ENCODE peak calls at places on chromosome 16, in ten cellular contexts. B is thoracic aorta, N is head of caudate nucleus, D is T-helper 9 cell, U is HS-5, S is hippocampal formation, E is glutamatergic neuron, P is dorsolateral prefrontal cortex, O is cardiac fibroblast, H is renal cortical epithelial cell. F is an unnamed sample.
A peak's percentile ranks its signal among the peaks of the same experiment; 100 is the strongest.

GRCh38 chr16:80948886-80949502 is 57.7 kb downstream of the CMC2 start:
- DNase-seq in U (no peak), B (no peak), S (peak; percentile 20), H (no peak), D (no peak), O (peak; percentile 66), E (peak; percentile 76), P (peak; percentile 68), N (peak; percentile 84), F (peak; percentile 68)

GRCh38 chr16:78437352-78437968 is 338.0 kb downstream of the WWOX start:
- DNase-seq in S (peak; percentile 29), E (peak; percentile 60), P (no peak), D (peak; percentile 32), B (no peak), U (no peak), O (peak; percentile 18), H (no peak), N (peak; percentile 78), F (peak; percentile 32)

GRCh38 chr16:47787695-47788094 is 326.6 kb downstream of the PHKB start:
- DNase-seq in B (no peak), O (peak; percentile 16), D (no peak), S (no peak), N (no peak), U (no peak), E (no peak), H (no peak), P (no peak), F (no peak)

GRCh38 chr16:70680495-70681381 is 5.1 kb downstream of the MTSS2 start:
- DNase-seq in H (no peak), O (no peak), S (no peak), D (no peak), U (no peak), P (no peak), E (no peak), B (no peak), N (no peak), F (no peak)

GRCh38 chr16:19879241-19879792 is 5.3 kb downstream of the GPRC5B start:
- DNase-seq in S (peak; percentile 63), E (peak; percentile 65), N (peak; percentile 77), B (no peak), H (peak; percentile 78), U (no peak), P (no peak), O (no peak), D (no peak), F (no peak)

GRCh38 chr16:85328665-85329058 is 216.4 kb upstream of the CIBAR2 start:
- DNase-seq in D (no peak), B (no peak), O (no peak), U (no peak), E (peak; percentile 72), H (no peak), S (no peak), P (no peak), N (no peak), F (no peak)

GRCh38 chr16:2026461-2027023 is at the start of gene NHERF2:
- DNase-seq in P (no peak), N (peak; percentile 59), S (peak; percentile 5), B (no peak), O (no peak), H (no peak), U (no peak), D (peak; percentile 38), E (no peak), F (peak; percentile 22)

GRCh38 chr16:8892101-8892575 is 10.0 kb downstream of the LITAFD start:
- DNase-seq in U (no peak), B (no peak), S (no peak), N (no peak), P (no peak), H (no peak), E (no peak), O (no peak), D (no peak), F (no peak)

GRCh38 chr16:57390635-57391307 is 13.8 kb upstream of the CCL17 start:
- DNase-seq in P (no peak), U (no peak), S (no peak), B (no peak), N (no peak), E (no peak), O (peak; percentile 73), D (no peak), H (no peak), F (no peak)

GRCh38 chr16:57694556-57695377 is at the start of gene DRC7:
- DNase-seq in O (peak; percentile 56), P (no peak), H (peak; percentile 76), E (peak; percentile 61), B (no peak), D (no peak), U (peak; percentile 6), S (peak; percentile 57), N (peak; percentile 76), F (no peak)

GRCh38 chr16:8660841-8661301 is 13.5 kb upstream of the ABAT start:
- DNase-seq in E (peak; percentile 83), O (peak; percentile 68), P (peak; percentile 56), S (peak; percentile 9), B (no peak), U (peak; percentile 28), H (peak; percentile 36), N (peak; percentile 89), D (peak; percentile 43), F (peak; percentile 11)

GRCh38 chr16:5916711-5917191 is 819.2 kb upstream of the EEF2KMT start:
- DNase-seq in E (no peak), S (no peak), H (no peak), D (no peak), O (no peak), N (no peak), U (no peak), P (no peak), B (no peak), F (no peak)

GRCh38 chr16:49855822-49856740 is at the start of gene ZNF423:
- DNase-seq in N (no peak), B (no peak), S (no peak), U (no peak), E (peak; percentile 64), O (no peak), D (no peak), H (no peak), P (no peak), F (no peak)

GRCh38 chr16:46688101-46688656 is 799 bp downstream of the VPS35 start:
- DNase-seq in D (no peak), N (peak; percentile 44), U (no peak), B (no peak), O (peak; percentile 29), S (peak; percentile 19), E (no peak), P (no peak), H (peak; percentile 21), F (peak; percentile 23)

GRCh38 chr16:87626905-87627304 is 24.6 kb downstream of the JPH3 start:
- DNase-seq in E (no peak), H (no peak), N (no peak), D (no peak), O (no peak), B (no peak), P (no peak), S (no peak), U (no peak), F (no peak)

GRCh38 chr16:3696425-3697218 is 20.7 kb downstream of the TRAP1 start:
- DNase-seq in P (no peak), N (no peak), S (no peak), U (no peak), H (peak; percentile 58), D (no peak), O (peak; percentile 89), E (no peak), B (no peak), F (no peak)

GRCh38 chr16:56195151-56195550 is 3.9 kb downstream of the GNAO1 start:
- DNase-seq in E (no peak), P (no peak), B (no peak), N (peak; percentile 69), H (no peak), U (no peak), D (no peak), O (no peak), S (peak; percentile 75), F (no peak)

GRCh38 chr16:55734665-55735064 is 78.9 kb downstream of the SLC6A2 start:
- DNase-seq in P (no peak), B (no peak), D (no peak), O (no peak), S (no peak), U (no peak), E (no peak), H (no peak), N (no peak), F (no peak)

GRCh38 chr16:707062-707538 is 1.5 kb upstream of the FBXL16 start:
- DNase-seq in S (no peak), B (no peak), E (no peak), U (no peak), P (no peak), D (no peak), H (no peak), N (no peak), O (no peak), F (no peak)

GRCh38 chr16:7025616-7026190 is 306.9 kb upstream of the RBFOX1 start:
- DNase-seq in N (peak; percentile 91), B (no peak), P (peak; percentile 62), H (peak; percentile 1), D (no peak), O (no peak), U (no peak), S (peak; percentile 2), E (peak; percentile 85), F (peak; percentile 72)

GRCh38 chr16:87062569-87063442 is 254.4 kb downstream of the C16orf95 start:
- DNase-seq in E (peak; percentile 81), S (peak; percentile 9), U (no peak), B (peak; percentile 56), N (peak; percentile 78), D (peak; percentile 13), P (no peak), O (peak; percentile 78), H (peak; percentile 26), F (peak; percentile 62)

GRCh38 chr16:13101828-13102227 is 200.4 kb downstream of the SHISA9 start:
- DNase-seq in P (no peak), B (no peak), D (no peak), H (no peak), N (no peak), U (no peak), O (no peak), S (no peak), E (no peak), F (no peak)

GRCh38 chr16:4556112-4556511 is at the start of gene C16orf96:
- DNase-seq in E (no peak), N (no peak), U (no peak), P (no peak), B (no peak), O (no peak), D (no peak), S (no peak), H (peak; percentile 54), F (no peak)

GRCh38 chr16:4021070-4021779 is 95.0 kb downstream of the ADCY9 start:
- DNase-seq in D (no peak), E (no peak), H (peak; percentile 88), O (no peak), P (no peak), N (no peak), B (no peak), S (no peak), U (no peak), F (no peak)

GRCh38 chr16:48535831-48536599 is 74.0 kb downstream of the N4BP1 start:
- DNase-seq in N (peak; percentile 62), P (no peak), B (no peak), O (peak; percentile 93), H (no peak), D (no peak), E (no peak), U (no peak), S (no peak), F (peak; percentile 32)

GRCh38 chr16:229731-230281 is 557 bp upstream of the LUC7L start:
- DNase-seq in E (no peak), H (no peak), N (no peak), B (no peak), S (no peak), P (no peak), D (no peak), O (no peak), U (no peak), F (no peak)

GRCh38 chr16:4624827-4625616 is 396 bp downstream of the MGRN1 start:
- DNase-seq in P (peak; percentile 43), S (no peak), D (peak; percentile 53), B (peak; percentile 33), N (peak; percentile 63), U (no peak), H (peak; percentile 38), O (peak; percentile 75), E (peak; percentile 69), F (peak; percentile 62)

GRCh38 chr16:85286066-85286712 is 173.9 kb upstream of the CIBAR2 start:
- DNase-seq in D (no peak), E (no peak), P (peak; percentile 80), N (peak; percentile 91), S (peak; percentile 94), H (no peak), U (no peak), B (peak; percentile 54), O (peak; percentile 79), F (peak; percentile 90)

F was measured in substantia nigra.